ENCODE peak calls at places on chromosomes 2 and 18, in four cellular contexts. B is ACHN, E is chondrocyte, G is astrocyte of the spinal cord. R is an unnamed sample.

GRCh38 chr2:196718796-196719564 is 79.5 kb downstream of the CCDC150 start:
- DNase-seq in E (no peak), B (peak), G (peak), R (no peak)

GRCh38 chr2:197786010-197786877 is 1.1 kb upstream of the BOLL start:
- DNase-seq in B (peak), E (peak), G (no peak), R (no peak)

GRCh38 chr18:58221060-58221725 is 177.2 kb downstream of the NEDD4L start:
- DNase-seq in B (peak), G (peak), E (no peak), R (peak)

GRCh38 chr2:96870631-96871255 is 863 bp upstream of the SEMA4C start:
- DNase-seq in G (peak), B (no peak), E (no peak), R (peak)

GRCh38 chr2:232689152-232689910 is 7.8 kb upstream of the GIGYF2 start:
- DNase-seq in E (no peak), B (peak), G (peak), R (no peak)

GRCh38 chr2:176454893-176455810 is 185.9 kb downstream of the MTX2 start:
- DNase-seq in G (peak), E (no peak), B (peak), R (peak)

GRCh38 chr2:98457045-98457696 is 12.5 kb downstream of the INPP4A start:
- DNase-seq in B (peak), G (peak), E (no peak), R (peak)

GRCh38 chr18:7242954-7243353 is 12.1 kb downstream of the LRRC30 start:
- DNase-seq in G (no peak), E (no peak), B (no peak), R (no peak)

GRCh38 chr18:78992041-78992735 is 12.6 kb downstream of the SALL3 start:
- DNase-seq in E (no peak), B (no peak), G (no peak), R (no peak)

GRCh38 chr2:190088917-190089316 is 26.4 kb upstream of the MSTN start:
- DNase-seq in B (peak), E (no peak), G (peak), R (peak)

GRCh38 chr2:209383212-209383611 is 40.6 kb upstream of the MAP2 start:
- DNase-seq in B (peak), G (peak), E (no peak), R (peak)

GRCh38 chr2:16617282-16618266 is 48.1 kb downstream of the CYRIA start:
- DNase-seq in G (peak), E (no peak), B (peak), R (peak)

GRCh38 chr2:205757271-205757670 is 75.0 kb downstream of the NRP2 start:
- DNase-seq in E (no peak), G (no peak), B (no peak), R (no peak)

GRCh38 chr2:160794926-160795325 is 301.3 kb upstream of the RBMS1 start:
- DNase-seq in G (no peak), B (no peak), E (no peak), R (no peak)

GRCh38 chr2:177983183-177983788 is 89.3 kb downstream of the PDE11A start:
- DNase-seq in G (peak), E (no peak), B (peak), R (peak)

GRCh38 chr2:200125463-200125862 is 170.1 kb downstream of the MAIP1 start:
- DNase-seq in B (no peak), G (no peak), E (no peak), R (no peak)

GRCh38 chr2:80288576-80288975 is 16.0 kb downstream of the LRRTM1 start:
- DNase-seq in B (no peak), G (no peak), E (no peak), R (no peak)

GRCh38 chr18:45962461-45962860 is 4.7 kb downstream of the EPG5 start:
- DNase-seq in G (peak), B (peak), E (no peak), R (peak)

GRCh38 chr2:141498561-141498960 is 632.3 kb downstream of the LRP1B start:
- DNase-seq in G (peak), B (no peak), E (no peak), R (no peak)

GRCh38 chr2:38446418-38446817 is 69.3 kb upstream of the ATL2 start:
- DNase-seq in G (no peak), E (no peak), B (no peak), R (no peak)

GRCh38 chr2:207662203-207662602 is 37.0 kb upstream of the METTL21A start:
- DNase-seq in B (no peak), E (no peak), G (no peak), R (peak)